ENCODE peak calls at places on chromosomes 13 and 19, in six cellular contexts. R is GM23338, G is Peyer's patch, X is heart right ventricle, E is mesendoderm, F is neuronal stem cell. H is an unnamed sample.

GRCh38 chr19:6088677-6089063 is 21.6 kb downstream of the RFX2 start:
- DNase-seq in R (no peak), G (no peak), X (no peak), E (no peak), F (no peak), H (no peak)

GRCh38 chr13:110348751-110349150 is 41.7 kb downstream of the COL4A2 start:
- DNase-seq in R (no peak), G (no peak), X (no peak), E (no peak), F (no peak), H (no peak)

GRCh38 chr13:103573446-103573845 is 507.2 kb upstream of the SLC10A2 start:
- DNase-seq in R (peak; percentile 38), G (no peak), X (no peak), E (peak; percentile 16), F (no peak), H (no peak)

GRCh38 chr13:43285891-43286602 is 262.7 kb downstream of the DNAJC15 start:
- DNase-seq in R (no peak), G (no peak), X (no peak), E (no peak), F (no peak), H (no peak)

GRCh38 chr13:114282143-114282685 is 813 bp downstream of the UPF3A start:
- DNase-seq in R (peak; percentile 82), G (peak; percentile 27), X (peak; percentile 39), E (no peak), F (peak; percentile 69), H (peak; percentile 68)

GRCh38 chr19:51546650-51547396 is 15.4 kb upstream of the SIGLEC6 start:
- DNase-seq in R (no peak), G (no peak), X (no peak), E (no peak), F (no peak), H (no peak)

GRCh38 chr13:40164137-40164536 is 502.3 kb downstream of the FOXO1 start:
- DNase-seq in R (no peak), G (no peak), X (no peak), E (no peak), F (no peak), H (no peak)

GRCh38 chr13:90696254-90696653 is 651.2 kb upstream of the MIR17HG start:
- DNase-seq in R (no peak), G (no peak), X (no peak), E (no peak), F (no peak), H (no peak)

GRCh38 chr13:24116103-24116502 is 44.4 kb upstream of the SPATA13 start:
- DNase-seq in R (no peak), G (no peak), X (no peak), E (no peak), F (no peak), H (no peak)

GRCh38 chr13:30832845-30833332 is 73.2 kb upstream of the MEDAG start:
- DNase-seq in R (peak; percentile 33), G (no peak), X (no peak), E (peak; percentile 54), F (no peak), H (peak; percentile 94)

GRCh38 chr13:113122571-113123225 is at the start of gene F10:
- DNase-seq in R (peak; percentile 68), G (peak; percentile 25), X (peak; percentile 47), E (peak; percentile 83), F (no peak), H (peak; percentile 85)

GRCh38 chr19:18596752-18597157 is 8.2 kb downstream of the REX1BD start:
- DNase-seq in R (peak; percentile 87), G (no peak), X (no peak), E (peak; percentile 63), F (no peak), H (peak; percentile 66)

GRCh38 chr13:94153586-94153985 is 325.9 kb downstream of the DCT start:
- DNase-seq in R (no peak), G (no peak), X (no peak), E (no peak), F (no peak), H (no peak)

GRCh38 chr19:45037393-45038169 is 1.3 kb upstream of the CLASRP start:
- DNase-seq in R (peak; percentile 30), G (no peak), X (no peak), E (no peak), F (no peak), H (no peak)
- H3K4me1 ChIP-seq in R (peaks cover 6% of the 10 kb centered on the region), G (peaks cover 21% of the 10 kb centered on the region), X (peaks cover 35% of the 10 kb centered on the region), E (no peaks in the 10 kb centered on the region), F (peaks cover 8% of the 10 kb centered on the region), H (peaks cover 22% of the 10 kb centered on the region)

GRCh38 chr13:25169951-25170553 is 2.0 kb downstream of the AMER2 start:
- DNase-seq in R (no peak), G (no peak), X (no peak), E (peak; percentile 28), F (no peak), H (no peak)
- H3K4me3 ChIP-seq in R (peak overlapping the region; percentile 75), G (no peak overlapping the region), X (no peak overlapping the region), E (no peak overlapping the region), F (no peak overlapping the region), H (no peak overlapping the region)

GRCh38 chr13:111656439-111656838 is 336.0 kb downstream of the TEX29 start:
- DNase-seq in R (no peak), G (no peak), X (no peak), E (no peak), F (no peak), H (no peak)
- H3K36me3 ChIP-seq in R (no peaks in the 10 kb centered on the region), G (no peaks in the 10 kb centered on the region), X (no peaks in the 10 kb centered on the region), E (no peaks in the 10 kb centered on the region), F (no peaks in the 10 kb centered on the region), H (no peaks in the 10 kb centered on the region)

GRCh38 chr19:38032151-38032550 is 125.1 kb downstream of the SIPA1L3 start:
- DNase-seq in R (peak; percentile 39), G (no peak), X (no peak), E (peak; percentile 57), F (no peak), H (no peak)

GRCh38 chr19:38033658-38034150 is 126.7 kb downstream of the SIPA1L3 start:
- DNase-seq in R (peak; percentile 89), G (peak; percentile 78), X (no peak), E (peak; percentile 83), F (no peak), H (peak; percentile 19)

GRCh38 chr19:38034153-38034835 is 127.3 kb downstream of the SIPA1L3 start:
- DNase-seq in R (no peak), G (no peak), X (no peak), E (no peak), F (no peak), H (no peak)

GRCh38 chr19:38031423-38031770 is 124.4 kb downstream of the SIPA1L3 start:
- DNase-seq in R (no peak), G (no peak), X (no peak), E (no peak), F (no peak), H (no peak)

GRCh38 chr19:38032951-38033350 is 125.9 kb downstream of the SIPA1L3 start:
- DNase-seq in R (no peak), G (no peak), X (no peak), E (no peak), F (no peak), H (no peak)
- H3K4me1 ChIP-seq in R (peaks cover 18% of the 10 kb centered on the region), G (peaks cover 3% of the 10 kb centered on the region), X (peaks cover 23% of the 10 kb centered on the region), E (peaks cover 4% of the 10 kb centered on the region), F (peaks cover 22% of the 10 kb centered on the region), H (no peaks in the 10 kb centered on the region)

DNA sequence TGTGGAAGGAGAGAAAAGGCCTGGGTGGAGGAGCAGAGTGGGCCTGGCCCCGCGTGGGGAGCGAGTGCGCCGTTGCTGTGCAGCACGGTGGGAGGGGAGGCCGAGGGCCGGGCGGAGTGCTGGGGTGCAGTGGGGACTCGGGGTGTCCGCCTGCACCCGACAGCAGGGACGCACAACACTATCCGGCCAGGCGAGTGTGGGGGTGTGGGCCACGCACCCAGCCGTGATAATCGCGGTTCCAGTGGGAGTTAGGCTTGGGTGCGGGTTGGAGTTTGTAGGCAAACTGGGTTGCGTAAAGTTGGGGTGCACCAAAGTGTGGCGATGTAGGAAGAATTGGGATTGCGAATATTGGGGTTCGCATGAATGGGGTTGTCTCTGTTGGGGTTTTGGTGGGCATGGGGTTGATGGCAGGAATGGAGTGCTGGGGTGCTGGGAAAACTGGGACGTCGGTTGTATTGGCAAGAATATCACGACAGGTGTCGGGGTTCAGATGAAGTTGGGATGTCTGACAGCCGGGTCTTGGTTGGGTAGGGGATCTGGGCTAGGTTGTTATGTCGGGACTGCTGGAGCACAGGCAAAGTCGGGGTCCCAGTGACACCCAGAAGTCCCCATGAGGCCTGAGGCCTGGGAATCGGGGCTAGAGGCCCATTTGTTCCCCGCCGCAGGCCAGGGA is 604 bp upstream of the CIRBP start:
- DNase-seq in R (no peak), G (no peak), X (peak; percentile 28), E (no peak), F (no peak), H (no peak)
- H3K4me3 ChIP-seq in R (peak overlapping the region; percentile 94), G (peak overlapping the region; percentile 97), X (no peak overlapping the region), E (no peak overlapping the region), F (peak overlapping the region; percentile 32), H (peak overlapping the region; percentile 86)

DNA sequence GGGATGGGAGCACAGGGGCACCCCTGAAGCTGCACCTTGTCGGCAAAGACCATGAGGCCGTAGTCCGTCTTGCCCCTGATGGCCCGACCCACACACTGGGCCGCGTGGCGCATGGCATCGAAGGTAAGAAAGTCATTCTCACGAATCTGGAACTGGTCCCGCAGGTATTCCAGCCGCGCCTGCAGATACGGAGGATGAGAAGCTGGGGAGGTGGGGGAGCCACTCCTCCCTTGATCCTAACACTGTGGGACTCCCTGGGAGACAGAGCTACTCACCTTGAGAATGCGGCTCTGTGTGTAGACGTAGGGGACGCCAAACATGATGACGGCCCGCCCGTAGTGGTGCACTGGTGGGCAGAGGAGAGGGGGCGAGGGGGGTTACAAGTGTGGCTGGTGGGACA is 11.9 kb downstream of the KLC3 start:
- DNase-seq in R (no peak), G (no peak), X (no peak), E (no peak), F (no peak), H (no peak)
- H3K36me3 ChIP-seq in R (peaks cover 27% of the 10 kb centered on the region), G (no peaks in the 10 kb centered on the region), X (no peaks in the 10 kb centered on the region), E (peaks cover 14% of the 10 kb centered on the region), F (peaks cover 50% of the 10 kb centered on the region), H (no peaks in the 10 kb centered on the region)

GRCh38 chr13:51233117-51233826 is 11.1 kb downstream of the FAM124A start:
- DNase-seq in R (no peak), G (no peak), X (no peak), E (no peak), F (no peak), H (no peak)

GRCh38 chr13:51230473-51231105 is 8.4 kb downstream of the FAM124A start:
- DNase-seq in R (peak; percentile 46), G (no peak), X (peak; percentile 82), E (no peak), F (no peak), H (no peak)

GRCh38 chr13:51229141-51229540 is 6.9 kb downstream of the FAM124A start:
- DNase-seq in R (no peak), G (no peak), X (no peak), E (no peak), F (no peak), H (no peak)

GRCh38 chr13:51229731-51230130 is 7.5 kb downstream of the FAM124A start:
- DNase-seq in R (no peak), G (no peak), X (no peak), E (peak; percentile 46), F (no peak), H (no peak)

GRCh38 chr13:51231456-51231855 is 9.3 kb downstream of the FAM124A start:
- DNase-seq in R (no peak), G (no peak), X (no peak), E (no peak), F (no peak), H (no peak)
- H3K4me1 ChIP-seq in R (peaks cover 63% of the 10 kb centered on the region), G (no peaks in the 10 kb centered on the region), X (peaks cover 32% of the 10 kb centered on the region), E (peaks cover 9% of the 10 kb centered on the region), F (peaks cover 10% of the 10 kb centered on the region), H (peaks cover 2% of the 10 kb centered on the region)